ENCODE peak calls at places on chromosomes 7 and 10, in seven cellular contexts. P, A, N, M, S, L and O are unnamed samples. For H3K36me3, the result is how much of the 10 kb centered on the place peaks cover.

GRCh38 chr10:25698638-25699037 is 235.4 kb upstream of the MYO3A start:
- DNase-seq in P (no peak), A (no peak), N (no peak), M (no peak), S (no peak), L (no peak), O (no peak)

GRCh38 chr10:98460837-98461499 is 14.2 kb upstream of the HPS1 start:
- DNase-seq in P (no peak), A (peak), N (peak), M (no peak), S (peak), L (peak), O (peak)

GRCh38 chr10:95504187-95504800 is 56.9 kb downstream of the SORBS1 start:
- DNase-seq in P (no peak), A (no peak), N (no peak), M (no peak), S (no peak), L (no peak), O (no peak)

GRCh38 chr7:92740134-92740533 is 96.2 kb downstream of the CDK6 start:
- DNase-seq in P (no peak), A (no peak), N (no peak), M (no peak), S (no peak), L (no peak), O (no peak)

GRCh38 chr7:27107901-27108381 is 5.5 kb upstream of the HOXA2 start:
- DNase-seq in P (no peak), A (no peak), N (no peak), M (no peak), S (no peak), L (no peak), O (no peak)

GRCh38 chr7:1691601-1692499 is 21.8 kb downstream of the ELFN1 start:
- DNase-seq in P (no peak), A (peak), N (no peak), M (peak), S (no peak), L (no peak), O (no peak)

GRCh38 chr10:24958701-24959392 is 6.4 kb upstream of the PRTFDC1 start:
- DNase-seq in P (no peak), A (peak), N (no peak), M (no peak), S (no peak), L (peak), O (no peak)

GRCh38 chr7:2517678-2518077 is 1.9 kb upstream of the LFNG start:
- DNase-seq in P (no peak), A (no peak), N (no peak), M (no peak), S (no peak), L (peak), O (no peak)

GRCh38 chr7:137635132-137635531 is 211.6 kb downstream of the DGKI start:
- DNase-seq in P (no peak), A (no peak), N (no peak), M (no peak), S (no peak), L (no peak), O (no peak)

GRCh38 chr7:17802056-17802455 is 138.2 kb downstream of the SNX13 start:
- DNase-seq in P (no peak), A (peak), N (no peak), M (no peak), S (no peak), L (no peak), O (no peak)

GRCh38 chr7:3028071-3028766 is 15.4 kb downstream of the CARD11 start:
- DNase-seq in P (no peak), A (peak), N (no peak), M (peak), S (peak), L (peak), O (no peak)

DNA sequence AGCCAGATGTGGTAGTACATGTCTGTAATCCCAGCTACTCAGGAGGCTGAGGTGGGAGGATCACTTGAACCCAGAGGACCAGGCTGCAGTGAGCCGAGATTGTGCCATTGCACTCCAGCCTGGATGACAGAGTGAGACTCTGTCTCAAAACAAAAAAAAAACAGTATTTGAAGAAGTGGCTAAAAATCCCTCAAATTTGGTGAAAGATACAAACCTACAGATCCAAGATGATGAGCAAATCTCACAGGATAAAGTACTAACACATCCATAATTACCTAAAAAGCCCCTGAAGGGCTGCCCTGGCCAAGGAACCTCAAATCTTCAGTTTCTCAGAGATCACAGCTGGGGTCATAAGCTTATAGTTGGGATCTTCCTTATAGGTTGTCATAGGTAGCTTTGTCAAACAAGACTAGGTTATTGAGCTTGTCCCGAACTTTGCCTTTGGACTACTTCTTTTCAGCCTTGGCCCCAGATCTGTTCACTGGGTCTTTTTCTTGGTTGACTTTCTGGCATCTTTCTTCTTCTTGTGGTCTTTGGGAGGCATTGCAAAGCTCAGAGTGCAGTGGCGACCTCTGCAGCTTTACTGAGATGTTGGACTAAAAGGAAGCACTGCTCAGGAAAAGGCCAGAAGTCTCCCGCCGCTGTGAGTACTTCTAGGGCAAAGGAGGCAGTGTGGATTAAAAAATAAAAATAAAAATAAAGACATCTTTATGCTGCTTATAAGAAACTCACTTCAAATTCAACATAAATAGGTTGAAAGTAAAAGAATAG is 28.6 kb upstream of the SAR1A start:
- DNase-seq in P (no peak), A (no peak), N (no peak), M (no peak), S (no peak), L (no peak), O (no peak)
- H3K36me3 ChIP-seq in P (under half), A (under half), N (under half), M (half or more), S (under half), L (under half), O (under half)

DNA sequence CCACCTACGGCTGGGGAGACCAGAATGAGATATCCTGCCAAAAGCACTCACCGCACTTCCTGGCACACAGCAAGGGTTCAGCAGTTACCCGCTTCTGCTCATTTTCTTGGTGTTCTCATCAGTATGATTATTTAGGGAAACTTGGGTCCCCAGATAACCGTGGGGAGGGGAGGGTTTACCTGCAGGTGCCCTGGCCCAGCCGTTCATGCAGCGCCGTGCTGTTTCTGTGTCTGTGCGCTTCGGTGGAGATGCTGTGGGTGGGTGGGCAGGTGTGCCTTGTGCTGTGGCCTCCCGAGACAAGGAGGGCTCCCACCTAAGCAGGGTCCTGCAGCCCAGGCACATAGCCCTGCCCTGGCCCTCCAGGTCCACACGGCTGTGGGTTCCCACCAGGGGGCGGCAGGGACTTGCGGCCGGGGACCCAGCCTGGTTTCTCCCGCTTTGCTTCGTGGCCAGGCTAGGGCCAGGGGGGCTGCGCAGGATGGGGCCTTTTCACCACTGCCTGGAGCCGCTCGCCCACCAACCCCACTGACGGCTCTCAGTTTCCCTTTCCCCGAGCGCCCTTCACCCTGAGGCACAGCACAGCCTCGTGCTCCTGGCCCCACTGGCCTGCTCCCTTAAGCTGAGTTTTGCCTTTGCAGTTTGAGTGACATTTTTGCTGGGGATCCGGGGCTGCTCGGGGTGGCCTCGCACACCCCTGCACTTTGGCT is 78.5 kb downstream of the LHPP start:
- DNase-seq in P (peak), A (no peak), N (no peak), M (peak), S (no peak), L (no peak), O (no peak)
- H3K4me3 ChIP-seq in P (no peak), A (no peak), N (no peak), M (no peak), S (no peak), L (no peak), O (no peak)

DNA sequence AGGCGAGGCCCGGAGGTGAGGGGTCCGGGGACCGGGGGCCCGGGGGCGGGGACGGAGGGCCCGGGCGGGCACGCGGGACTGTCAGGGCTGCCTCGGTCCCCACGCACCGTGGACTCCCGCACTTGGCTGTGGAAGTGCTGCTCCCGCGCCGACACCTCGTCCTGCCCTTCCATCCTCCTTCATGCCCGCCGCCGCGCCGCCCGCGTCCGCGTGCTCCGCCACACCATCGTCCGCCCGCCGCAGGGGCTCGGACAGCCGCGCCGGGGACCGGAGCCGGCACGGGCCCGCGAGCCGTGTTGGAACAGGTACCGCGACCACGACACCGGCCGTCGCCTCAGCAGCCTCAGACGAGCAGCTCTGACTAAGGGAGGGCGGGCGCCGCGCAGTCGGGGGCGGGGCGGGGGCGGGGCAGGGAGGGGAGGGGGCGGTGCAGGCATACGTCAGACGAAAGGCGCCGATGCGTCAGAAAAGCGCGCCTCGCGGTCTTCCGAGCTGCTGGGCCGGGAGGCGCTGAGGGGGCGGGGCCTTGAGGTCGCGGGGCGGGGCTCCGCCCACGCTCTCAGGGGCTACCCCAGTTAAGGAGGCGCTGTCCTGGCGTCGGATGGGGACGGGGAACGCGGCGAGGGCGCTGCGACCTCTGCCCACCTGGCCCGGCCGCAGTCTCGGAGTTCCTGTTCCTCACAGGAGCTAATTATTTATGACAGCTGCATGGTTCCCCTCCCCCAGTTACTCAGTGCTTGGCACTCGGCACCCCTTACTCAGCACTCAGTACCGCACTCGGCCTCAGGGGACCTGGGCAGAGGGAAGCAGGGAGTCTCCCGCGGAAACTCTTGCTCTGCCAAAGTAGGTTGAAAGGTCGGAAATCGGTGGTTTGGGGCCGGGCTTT is at the start of gene LMBR1:
- DNase-seq in P (peak), A (peak), N (peak), M (peak), S (peak), L (peak), O (peak)
- TF ChIP-seq CTCF in P (peak), A (peak), N (no peak), M (peak), S (peak), L (peak), O (peak)

DNA sequence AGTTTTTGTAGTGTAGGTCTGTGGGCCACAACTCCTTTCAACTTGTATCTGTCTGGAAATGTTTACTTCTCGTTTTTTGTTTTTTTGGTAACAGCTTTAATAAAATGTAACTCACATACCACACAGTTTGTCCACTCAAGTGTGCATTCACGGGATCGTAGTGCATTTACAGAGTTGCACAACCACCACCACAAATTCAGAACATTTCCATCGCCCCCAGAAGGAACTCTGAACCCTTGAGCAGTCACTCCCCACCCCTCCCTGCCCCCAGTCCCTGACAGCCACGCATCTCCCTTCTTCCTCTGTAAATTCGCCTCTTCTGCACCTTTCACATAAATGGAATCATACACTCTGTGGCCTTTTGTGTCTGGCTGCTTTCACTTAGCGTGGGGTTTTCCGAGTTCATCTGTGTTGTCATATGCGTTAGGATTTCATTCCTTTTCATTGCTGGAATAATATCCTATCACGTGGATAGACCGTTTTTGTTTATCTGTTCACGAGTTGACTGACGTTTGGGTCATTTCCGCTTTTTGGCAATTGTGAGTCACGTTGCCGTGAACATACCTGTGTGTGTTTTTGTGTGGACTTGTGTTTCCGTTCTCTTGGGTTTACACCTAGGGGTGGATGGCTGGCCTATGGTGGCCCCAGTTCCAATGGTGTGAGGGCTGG is 10.3 kb downstream of the JAKMIP3 start:
- DNase-seq in P (no peak), A (no peak), N (no peak), M (no peak), S (no peak), L (no peak), O (no peak)
- H3K36me3 ChIP-seq in P (under half), A (under half), N (under half), M (under half), S (under half), L (under half), O (under half)

GRCh38 chr10:36692759-36693158 is 432.6 kb upstream of the ANKRD30A start:
- DNase-seq in P (no peak), A (no peak), N (no peak), M (no peak), S (no peak), L (no peak), O (no peak)
- H3K4me3 ChIP-seq in P (no peak), A (no peak), N (no peak), M (no peak), S (no peak), L (no peak), O (no peak)

GRCh38 chr10:8326702-8327423 is 272.4 kb downstream of the GATA3 start:
- DNase-seq in P (no peak), A (no peak), N (no peak), M (no peak), S (no peak), L (no peak), O (no peak)
- TF ChIP-seq CTCF in P (no peak), A (no peak), N (no peak), M (no peak), S (no peak), L (no peak), O (no peak)

GRCh38 chr7:131945948-131946525 is 389.6 kb upstream of the PODXL start:
- DNase-seq in P (no peak), A (no peak), N (no peak), M (no peak), S (no peak), L (no peak), O (no peak)

GRCh38 chr7:131944556-131945069 is 388.2 kb upstream of the PODXL start:
- DNase-seq in P (no peak), A (no peak), N (no peak), M (no peak), S (no peak), L (no peak), O (no peak)

GRCh38 chr7:131943616-131944015 is 387.2 kb upstream of the PODXL start:
- DNase-seq in P (no peak), A (no peak), N (no peak), M (no peak), S (no peak), L (no peak), O (no peak)

GRCh38 chr7:131943211-131943610 is 386.8 kb upstream of the PODXL start:
- DNase-seq in P (no peak), A (no peak), N (no peak), M (no peak), S (no peak), L (no peak), O (no peak)

DNA sequence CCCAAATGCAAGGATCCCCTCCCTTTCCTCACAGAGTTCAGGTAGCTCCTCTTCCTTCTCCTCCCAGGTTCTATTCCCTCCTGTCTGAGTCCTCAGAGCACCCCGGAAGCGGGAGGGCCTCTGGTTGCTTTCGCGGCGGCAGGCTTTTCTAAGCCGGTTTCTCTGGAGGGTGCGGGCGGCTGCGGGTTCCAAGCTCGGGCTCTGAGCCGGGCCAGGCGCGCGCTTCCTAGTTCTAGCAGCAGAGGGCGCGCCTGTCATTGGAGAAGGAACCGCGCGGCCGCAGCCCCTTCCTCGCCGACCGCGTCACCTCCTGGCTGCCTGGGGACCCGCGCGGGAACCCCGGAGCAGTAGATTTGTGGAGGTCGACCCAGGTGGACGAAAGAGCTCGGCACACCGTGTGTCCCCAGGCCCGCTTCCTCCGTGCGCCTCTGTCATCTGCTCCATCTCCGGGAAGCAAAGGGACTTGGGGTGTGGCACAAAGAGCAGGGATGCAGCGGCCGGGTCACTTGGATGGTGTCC is 388.9 kb upstream of the PODXL start:
- DNase-seq in P (no peak), A (peak), N (peak), M (no peak), S (no peak), L (peak), O (no peak)
- H3K36me3 ChIP-seq in P (under half), A (under half), N (under half), M (under half), S (under half), L (under half), O (under half)

GRCh38 chr7:151432658-151433521 is 7.1 kb downstream of the CRYGN start:
- DNase-seq in P (peak), A (peak), N (no peak), M (peak), S (no peak), L (no peak), O (no peak)
- H3K4me3 ChIP-seq in P (peak), A (no peak), N (no peak), M (no peak), S (no peak), L (no peak), O (no peak)